ENCODE peak calls at places on chromosome 16, in six cellular contexts. O is heart right ventricle, Y is pancreas, T is Panc1, V is NCI-H1105, F is HFF-Myc. N is an unnamed sample.
A peak's percentile ranks its signal among the peaks of the same experiment; 100 is the strongest.

GRCh38 chr16:10521681-10522274 is 58.6 kb downstream of the EMP2 start:
- DNase-seq in O (peak; percentile 58), Y (no peak), T (peak; percentile 52), V (peak; percentile 45), F (peak; percentile 67), N (no peak)

GRCh38 chr16:73368715-73369114 is 320.8 kb upstream of the ZFHX3 start:
- DNase-seq in O (no peak), Y (no peak), T (no peak), V (no peak), F (no peak), N (no peak)

GRCh38 chr16:10877472-10877946 is 507 bp downstream of the CIITA start:
- DNase-seq in O (no peak), Y (no peak), T (no peak), V (no peak), F (no peak), N (no peak)

GRCh38 chr16:81831722-81832126 is 52.6 kb downstream of the PLCG2 start:
- DNase-seq in O (peak; percentile 43), Y (no peak), T (no peak), V (no peak), F (no peak), N (peak; percentile 82)

GRCh38 chr16:88613911-88614817 is 24.2 kb upstream of the IL17C start:
- DNase-seq in O (no peak), Y (no peak), T (no peak), V (no peak), F (no peak), N (peak; percentile 10)

GRCh38 chr16:68444058-68444657 is 4.2 kb downstream of the SMPD3 start:
- DNase-seq in O (peak; percentile 36), Y (peak; percentile 60), T (no peak), V (no peak), F (no peak), N (no peak)

GRCh38 chr16:30619207-30619606 is 9.0 kb upstream of the ZNF689 start:
- DNase-seq in O (no peak), Y (no peak), T (no peak), V (no peak), F (no peak), N (no peak)

GRCh38 chr16:64085291-64085690 is 1036.6 kb downstream of the CDH11 start:
- DNase-seq in O (no peak), Y (no peak), T (no peak), V (no peak), F (no peak), N (no peak)

GRCh38 chr16:88789593-88789992 is 4.6 kb upstream of the PIEZO1 start:
- DNase-seq in O (no peak), Y (no peak), T (no peak), V (no peak), F (no peak), N (no peak)

GRCh38 chr16:85350146-85350728 is 238.0 kb upstream of the CIBAR2 start:
- DNase-seq in O (no peak), Y (peak; percentile 79), T (no peak), V (no peak), F (no peak), N (no peak)

GRCh38 chr16:20765732-20766131 is 1.9 kb downstream of the ACSM3 start:
- DNase-seq in O (no peak), Y (no peak), T (no peak), V (no peak), F (no peak), N (no peak)

GRCh38 chr16:57115504-57116182 is 23.3 kb downstream of the CPNE2 start:
- DNase-seq in O (peak; percentile 80), Y (no peak), T (no peak), V (peak; percentile 9), F (no peak), N (no peak)

GRCh38 chr16:61421111-61421510 is 615.1 kb downstream of the CDH8 start:
- DNase-seq in O (no peak), Y (no peak), T (no peak), V (no peak), F (no peak), N (no peak)

GRCh38 chr16:266258-267164 is 9.2 kb downstream of the RGS11 start:
- DNase-seq in O (no peak), Y (peak; percentile 56), T (no peak), V (no peak), F (no peak), N (no peak)

GRCh38 chr16:2949705-2950399 is 14.2 kb upstream of the KREMEN2 start:
- DNase-seq in O (no peak), Y (no peak), T (no peak), V (no peak), F (no peak), N (no peak)

GRCh38 chr16:1613240-1613639 is 1.1 kb downstream of the CRAMP1 start:
- DNase-seq in O (no peak), Y (no peak), T (no peak), V (no peak), F (no peak), N (no peak)

GRCh38 chr16:4058386-4058785 is 57.9 kb downstream of the ADCY9 start:
- DNase-seq in O (no peak), Y (no peak), T (no peak), V (no peak), F (no peak), N (no peak)

GRCh38 chr16:88059701-88060386 is 108.6 kb downstream of the BANP start:
- DNase-seq in O (no peak), Y (no peak), T (no peak), V (no peak), F (no peak), N (no peak)

GRCh38 chr16:30163538-30163937 is 19.9 kb upstream of the CORO1A start:
- DNase-seq in O (no peak), Y (no peak), T (no peak), V (no peak), F (no peak), N (no peak)

N was measured in mucosa of descending colon.